ENCODE peak calls at places on chromosomes 1 and 21, in seven cellular contexts. A is ovary, I is tibial artery, U is B cell, B is endothelial cell, K is osteoblast, P is psoas muscle. N is an unnamed sample.

GRCh38 chr1:9904571-9904970 is 5.5 kb downstream of the CTNNBIP1 start:
- DNase-seq in A (no peak), I (no peak), U (no peak), B (no peak), K (no peak), P (no peak), N (no peak)

GRCh38 chr1:11841245-11842153 is 6.1 kb downstream of the NPPA start:
- DNase-seq in A (no peak), I (no peak), U (no peak), B (no peak), K (no peak), P (no peak), N (no peak)

GRCh38 chr1:199946305-199947155 is 81.0 kb upstream of the NR5A2 start:
- DNase-seq in A (no peak), I (no peak), U (no peak), B (no peak), K (no peak), P (no peak), N (no peak)

GRCh38 chr1:206029484-206029883 is 5.8 kb upstream of the CTSE start:
- DNase-seq in A (peak), I (no peak), U (no peak), B (no peak), K (peak), P (peak), N (no peak)

GRCh38 chr1:83123019-83123418 is 875.9 kb downstream of the TTLL7 start:
- DNase-seq in A (no peak), I (no peak), U (no peak), B (no peak), K (no peak), P (no peak), N (no peak)

GRCh38 chr1:233289676-233290075 is 5.8 kb downstream of the PCNX2 start:
- DNase-seq in A (no peak), I (no peak), U (no peak), B (no peak), K (no peak), P (no peak), N (peak)

GRCh38 chr1:163661386-163661785 is 339.6 kb downstream of the NUF2 start:
- DNase-seq in A (no peak), I (no peak), U (no peak), B (no peak), K (no peak), P (no peak), N (no peak)

GRCh38 chr1:184820956-184821355 is 66.3 kb upstream of the EDEM3 start:
- DNase-seq in A (no peak), I (no peak), U (no peak), B (no peak), K (no peak), P (no peak), N (no peak)

GRCh38 chr1:82838066-82838465 is 1037.3 kb downstream of the ADGRL2 start:
- DNase-seq in A (no peak), I (no peak), U (no peak), B (no peak), K (no peak), P (no peak), N (no peak)

GRCh38 chr1:225427249-225428065 is at the start of gene LBR:
- DNase-seq in A (no peak), I (no peak), U (no peak), B (no peak), K (peak), P (peak), N (no peak)

GRCh38 chr1:215911406-215911968 is 344.4 kb downstream of the KCTD3 start:
- DNase-seq in A (no peak), I (no peak), U (no peak), B (no peak), K (no peak), P (no peak), N (no peak)

GRCh38 chr1:12088607-12089006 is 25.5 kb downstream of the TNFRSF8 start:
- DNase-seq in A (no peak), I (no peak), U (no peak), B (no peak), K (no peak), P (no peak), N (no peak)

GRCh38 chr1:45037456-45037855 is 25.4 kb downstream of the UROD start:
- DNase-seq in A (no peak), I (no peak), U (no peak), B (no peak), K (no peak), P (no peak), N (no peak)

GRCh38 chr1:191290441-191290840 is 812.8 kb upstream of the BRINP3 start:
- DNase-seq in A (no peak), I (no peak), U (no peak), B (no peak), K (no peak), P (no peak), N (no peak)

GRCh38 chr21:14864211-14865021 is 200.4 kb downstream of the NRIP1 start:
- DNase-seq in A (peak), I (no peak), U (no peak), B (peak), K (peak), P (peak), N (peak)

GRCh38 chr1:85091647-85092295 is 43.5 kb upstream of the MCOLN3 start:
- DNase-seq in A (no peak), I (no peak), U (no peak), B (no peak), K (peak), P (no peak), N (no peak)

GRCh38 chr21:23016617-23017016 is 2018.4 kb downstream of the NCAM2 start:
- DNase-seq in A (no peak), I (no peak), U (no peak), B (peak), K (no peak), P (no peak), N (no peak)

GRCh38 chr21:37072239-37072987 is 458 bp downstream of the PIGP start:
- DNase-seq in A (no peak), I (no peak), U (no peak), B (no peak), K (peak), P (no peak), N (peak)

GRCh38 chr1:46246548-46247432 is 773 bp upstream of the RAD54L start:
- DNase-seq in A (no peak), I (peak), U (peak), B (no peak), K (peak), P (peak), N (no peak)

GRCh38 chr1:1540817-1541628 is 599 bp upstream of the TMEM240 start:
- DNase-seq in A (peak), I (no peak), U (no peak), B (no peak), K (peak), P (no peak), N (no peak)

GRCh38 chr1:226482196-226482595 is 66.4 kb upstream of the STUM start:
- DNase-seq in A (no peak), I (no peak), U (no peak), B (no peak), K (no peak), P (no peak), N (no peak)

GRCh38 chr1:29503441-29503840 is 267.1 kb downstream of the PTPRU start:
- DNase-seq in A (no peak), I (no peak), U (no peak), B (no peak), K (no peak), P (no peak), N (no peak)

GRCh38 chr1:2590233-2591141 is 3.9 kb downstream of the PRXL2B start:
- DNase-seq in A (no peak), I (peak), U (no peak), B (no peak), K (peak), P (peak), N (no peak)

GRCh38 chr1:121483961-121484424 is 299.2 kb downstream of the SRGAP2C start:
- DNase-seq in A (no peak), I (no peak), U (no peak), B (no peak), K (peak), P (no peak), N (no peak)

GRCh38 chr1:2538376-2538775 is 8.3 kb upstream of the HES5 start:
- DNase-seq in A (no peak), I (no peak), U (no peak), B (no peak), K (no peak), P (no peak), N (no peak)

GRCh38 chr1:155970531-155971167 is 7.7 kb downstream of the ARHGEF2 start:
- DNase-seq in A (peak), I (peak), U (peak), B (no peak), K (peak), P (peak), N (no peak)

GRCh38 chr21:34614693-34615486 is at the start of gene RCAN1:
- DNase-seq in A (peak), I (peak), U (peak), B (peak), K (peak), P (peak), N (peak)

GRCh38 chr1:221419513-221420088 is 322.3 kb downstream of the DUSP10 start:
- DNase-seq in A (no peak), I (no peak), U (no peak), B (no peak), K (peak), P (no peak), N (peak)

GRCh38 chr1:24895511-24895910 is 34.6 kb downstream of the RUNX3 start:
- DNase-seq in A (no peak), I (no peak), U (no peak), B (no peak), K (peak), P (no peak), N (no peak)

GRCh38 chr1:183493540-183494245 is 21.4 kb downstream of the SMG7 start:
- DNase-seq in A (no peak), I (no peak), U (no peak), B (no peak), K (no peak), P (no peak), N (peak)

GRCh38 chr1:49163041-49163440 is 386.4 kb upstream of the BEND5 start:
- DNase-seq in A (no peak), I (no peak), U (no peak), B (no peak), K (no peak), P (no peak), N (no peak)

GRCh38 chr1:33147997-33148314 is 33.9 kb downstream of the TRIM62 start:
- DNase-seq in A (no peak), I (no peak), U (no peak), B (no peak), K (peak), P (no peak), N (peak)

GRCh38 chr1:239811211-239811902 is 280.3 kb upstream of the FMN2 start:
- DNase-seq in A (no peak), I (no peak), U (no peak), B (no peak), K (no peak), P (no peak), N (no peak)

GRCh38 chr1:201286445-201286844 is 3.1 kb downstream of the PKP1 start:
- DNase-seq in A (no peak), I (no peak), U (no peak), B (no peak), K (no peak), P (no peak), N (no peak)
- TF ChIP-seq CTCF in A (no peak), I (no peak), U (no peak), B (no peak), K (no peak), P (no peak), N (no peak)

GRCh38 chr21:42047821-42048613 is 23.1 kb upstream of the UMODL1 start:
- DNase-seq in A (peak), I (peak), U (no peak), B (no peak), K (peak), P (peak), N (no peak)
- TF ChIP-seq CTCF in A (no peak), I (no peak), U (no peak), B (no peak), K (peak), P (no peak), N (no peak)

GRCh38 chr1:100895540-100896480 is at the start of gene SLC30A7:
- DNase-seq in A (peak), I (peak), U (peak), B (peak), K (peak), P (peak), N (peak)
- TF ChIP-seq CTCF in A (no peak), I (no peak), U (no peak), B (no peak), K (no peak), P (no peak), N (no peak)

GRCh38 chr21:33023574-33024277 is 2.0 kb upstream of the OLIG2 start:
- DNase-seq in A (no peak), I (no peak), U (no peak), B (no peak), K (peak), P (no peak), N (no peak)
- TF ChIP-seq CTCF in A (no peak), I (no peak), U (no peak), B (no peak), K (no peak), P (no peak), N (no peak)

GRCh38 chr1:211627259-211627658 is 48.2 kb downstream of the NEK2 start:
- DNase-seq in A (no peak), I (peak), U (no peak), B (no peak), K (no peak), P (no peak), N (no peak)

GRCh38 chr1:211628446-211628845 is 47.0 kb downstream of the NEK2 start:
- DNase-seq in A (no peak), I (no peak), U (no peak), B (no peak), K (no peak), P (no peak), N (no peak)

GRCh38 chr1:211621471-211622198 is 42.7 kb upstream of the SLC30A1 start:
- DNase-seq in A (no peak), I (peak), U (no peak), B (no peak), K (no peak), P (no peak), N (no peak)

GRCh38 chr1:211623510-211623909 is 44.5 kb upstream of the SLC30A1 start:
- DNase-seq in A (no peak), I (peak), U (no peak), B (no peak), K (no peak), P (no peak), N (no peak)

GRCh38 chr1:211625040-211625439 is 46.1 kb upstream of the SLC30A1 start:
- DNase-seq in A (no peak), I (peak), U (peak), B (no peak), K (peak), P (no peak), N (no peak)
- TF ChIP-seq CTCF in A (no peak), I (peak), U (peak), B (no peak), K (peak), P (peak), N (no peak)

DNA sequence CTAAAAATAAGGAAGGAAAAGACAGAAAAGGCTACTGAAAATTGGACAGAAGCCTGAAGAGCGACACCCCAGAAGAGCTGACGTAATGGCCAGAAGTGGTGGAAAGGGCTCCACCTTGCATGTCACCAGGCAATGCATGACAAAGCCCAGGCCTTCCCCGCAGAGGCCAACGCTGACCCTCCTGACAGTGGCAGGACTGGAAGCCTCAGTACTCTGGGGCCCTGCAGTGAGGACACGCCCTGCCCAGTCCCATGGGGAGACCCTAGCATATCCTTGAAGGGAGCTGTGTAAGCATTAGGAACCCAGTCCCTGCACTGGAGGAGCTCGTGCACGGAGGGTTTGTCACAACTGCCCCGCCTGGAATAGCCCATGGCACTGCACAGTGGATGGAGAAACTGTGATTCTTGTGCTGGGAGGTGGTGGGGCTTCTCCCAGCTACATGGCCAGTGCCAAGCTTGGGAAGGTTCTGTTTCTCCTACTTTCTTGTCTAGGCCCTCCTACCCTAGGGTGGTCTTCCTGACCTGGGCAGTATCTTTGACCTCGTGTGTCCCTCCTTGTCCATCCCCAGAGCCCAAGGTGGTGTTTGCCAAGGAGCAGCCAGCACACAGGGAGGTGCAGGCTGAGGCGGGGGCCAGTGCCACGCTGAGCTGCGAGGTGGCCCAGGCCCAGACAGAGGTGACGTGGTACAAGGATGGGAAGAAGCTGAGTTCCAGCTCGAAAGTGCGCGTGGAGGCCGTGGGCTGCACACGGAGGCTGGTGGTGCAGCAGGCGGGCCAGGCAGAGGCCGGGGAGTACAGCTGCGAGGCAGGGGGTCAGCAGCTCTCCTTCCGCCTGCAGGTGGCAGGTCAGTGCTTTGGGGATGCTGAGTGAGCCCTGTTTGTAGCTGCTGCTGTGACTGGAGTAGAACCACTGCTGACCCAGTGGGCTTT is 60.4 kb downstream of the OBSCN start:
- DNase-seq in A (peak), I (no peak), U (peak), B (peak), K (no peak), P (peak), N (no peak)
- TF ChIP-seq CTCF in A (no peak), I (no peak), U (no peak), B (no peak), K (no peak), P (no peak), N (no peak)

DNA sequence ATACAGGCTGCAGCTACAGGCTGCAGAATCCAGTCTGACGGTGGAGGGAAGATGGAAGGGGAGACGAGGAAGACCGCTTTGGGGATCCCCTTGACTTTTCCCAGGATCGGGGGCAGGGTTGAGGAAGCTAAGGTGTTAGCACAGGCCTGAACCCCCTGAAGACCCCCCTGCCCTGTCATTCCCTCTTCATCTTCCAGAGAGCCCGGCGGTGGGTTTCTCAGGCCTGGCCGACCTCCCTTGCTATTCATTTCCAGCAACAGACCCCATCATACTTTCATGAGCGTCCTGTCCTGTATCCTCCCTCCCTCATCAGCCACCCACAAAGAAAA is 112.0 kb downstream of the PGBD5 start:
- DNase-seq in A (no peak), I (no peak), U (no peak), B (no peak), K (peak), P (no peak), N (no peak)
- TF ChIP-seq CTCF in A (no peak), I (no peak), U (no peak), B (no peak), K (no peak), P (no peak), N (no peak)